ENCODE peak calls at places on chromosome 14, in five cellular contexts. One of them, this sample, is unnamed.

GRCh38 chr14:35390577-35391387 is 13.8 kb downstream of the NFKBIA start:
- DNase-seq in Caco-2: no peak
- DNase-seq in GDM1: no peak
- DNase-seq in activated gamma-delta T cell treated with anti-CD3 and anti-CD28 coated beads, Interleukin-2, amount 50 U/mL, for 16 hours: no peak
- DNase-seq in neuronal stem cell: no peak
- DNase-seq in this sample: no peak

GRCh38 chr14:56452989-56453388 is 126.6 kb upstream of the TMEM260 start:
- DNase-seq in Caco-2: no peak
- DNase-seq in GDM1: no peak
- DNase-seq in activated gamma-delta T cell treated with anti-CD3 and anti-CD28 coated beads, Interleukin-2, amount 50 U/mL, for 16 hours: no peak
- DNase-seq in neuronal stem cell: no peak
- DNase-seq in this sample: no peak

GRCh38 chr14:105205718-105206208 is 24.7 kb upstream of the NUDT14 start:
- DNase-seq in Caco-2: no peak
- DNase-seq in GDM1: no peak
- DNase-seq in activated gamma-delta T cell treated with anti-CD3 and anti-CD28 coated beads, Interleukin-2, amount 50 U/mL, for 16 hours: no peak
- DNase-seq in neuronal stem cell: no peak
- DNase-seq in this sample: no peak

GRCh38 chr14:104119119-104119699 is 19.2 kb upstream of the KIF26A start:
- DNase-seq in Caco-2: peak; percentile 25
- DNase-seq in GDM1: no peak
- DNase-seq in activated gamma-delta T cell treated with anti-CD3 and anti-CD28 coated beads, Interleukin-2, amount 50 U/mL, for 16 hours: no peak
- DNase-seq in neuronal stem cell: no peak
- DNase-seq in this sample: no peak

GRCh38 chr14:23579311-23579630 is 681 bp upstream of the JPH4 start:
- DNase-seq in Caco-2: no peak
- DNase-seq in GDM1: no peak
- DNase-seq in activated gamma-delta T cell treated with anti-CD3 and anti-CD28 coated beads, Interleukin-2, amount 50 U/mL, for 16 hours: no peak
- DNase-seq in neuronal stem cell: no peak
- DNase-seq in this sample: no peak

GRCh38 chr14:63051301-63051700 is 6.0 kb upstream of the KCNH5 start:
- DNase-seq in Caco-2: no peak
- DNase-seq in GDM1: no peak
- DNase-seq in activated gamma-delta T cell treated with anti-CD3 and anti-CD28 coated beads, Interleukin-2, amount 50 U/mL, for 16 hours: no peak
- DNase-seq in neuronal stem cell: no peak
- DNase-seq in this sample: no peak

GRCh38 chr14:99430491-99430890 is 50.2 kb downstream of the SETD3 start:
- DNase-seq in Caco-2: no peak
- DNase-seq in GDM1: no peak
- DNase-seq in activated gamma-delta T cell treated with anti-CD3 and anti-CD28 coated beads, Interleukin-2, amount 50 U/mL, for 16 hours: peak; percentile 14
- DNase-seq in neuronal stem cell: no peak
- DNase-seq in this sample: no peak

GRCh38 chr14:25658988-25659387 is 609.0 kb upstream of the STXBP6 start:
- DNase-seq in Caco-2: no peak
- DNase-seq in GDM1: no peak
- DNase-seq in activated gamma-delta T cell treated with anti-CD3 and anti-CD28 coated beads, Interleukin-2, amount 50 U/mL, for 16 hours: no peak
- DNase-seq in neuronal stem cell: no peak
- DNase-seq in this sample: no peak

GRCh38 chr14:96926006-96926405 is 128.8 kb downstream of the VRK1 start:
- DNase-seq in Caco-2: no peak
- DNase-seq in GDM1: no peak
- DNase-seq in activated gamma-delta T cell treated with anti-CD3 and anti-CD28 coated beads, Interleukin-2, amount 50 U/mL, for 16 hours: no peak
- DNase-seq in neuronal stem cell: no peak
- DNase-seq in this sample: no peak

GRCh38 chr14:21978184-21978998 is 304.8 kb upstream of the OR4E1 start:
- DNase-seq in Caco-2: peak; percentile 45
- DNase-seq in GDM1: peak; percentile 62
- DNase-seq in activated gamma-delta T cell treated with anti-CD3 and anti-CD28 coated beads, Interleukin-2, amount 50 U/mL, for 16 hours: peak; percentile 61
- DNase-seq in neuronal stem cell: peak; percentile 62
- DNase-seq in this sample: peak; percentile 32

GRCh38 chr14:91149462-91149861 is 35.6 kb downstream of the DGLUCY start:
- DNase-seq in Caco-2: peak; percentile 63
- DNase-seq in GDM1: no peak
- DNase-seq in activated gamma-delta T cell treated with anti-CD3 and anti-CD28 coated beads, Interleukin-2, amount 50 U/mL, for 16 hours: no peak
- DNase-seq in neuronal stem cell: no peak
- DNase-seq in this sample: no peak

GRCh38 chr14:64758025-64758521 is 53.8 kb downstream of the PLEKHG3 start:
- DNase-seq in Caco-2: peak; percentile 91
- DNase-seq in GDM1: no peak
- DNase-seq in activated gamma-delta T cell treated with anti-CD3 and anti-CD28 coated beads, Interleukin-2, amount 50 U/mL, for 16 hours: no peak
- DNase-seq in neuronal stem cell: no peak
- DNase-seq in this sample: no peak

GRCh38 chr14:95264271-95264973 is 55.3 kb downstream of the CLMN start:
- DNase-seq in Caco-2: no peak
- DNase-seq in GDM1: no peak
- DNase-seq in activated gamma-delta T cell treated with anti-CD3 and anti-CD28 coated beads, Interleukin-2, amount 50 U/mL, for 16 hours: no peak
- DNase-seq in neuronal stem cell: no peak
- DNase-seq in this sample: no peak

GRCh38 chr14:67429651-67430205 is 17.8 kb upstream of the PLEK2 start:
- DNase-seq in Caco-2: no peak
- DNase-seq in GDM1: no peak
- DNase-seq in activated gamma-delta T cell treated with anti-CD3 and anti-CD28 coated beads, Interleukin-2, amount 50 U/mL, for 16 hours: no peak
- DNase-seq in neuronal stem cell: no peak
- DNase-seq in this sample: no peak

GRCh38 chr14:68346540-68347232 is 446.2 kb downstream of the ZFP36L1 start:
- DNase-seq in Caco-2: no peak
- DNase-seq in GDM1: no peak
- DNase-seq in activated gamma-delta T cell treated with anti-CD3 and anti-CD28 coated beads, Interleukin-2, amount 50 U/mL, for 16 hours: no peak
- DNase-seq in neuronal stem cell: no peak
- DNase-seq in this sample: no peak

GRCh38 chr14:79016828-79017505 is 846.8 kb downstream of the NRXN3 start:
- DNase-seq in Caco-2: peak; percentile 40
- DNase-seq in GDM1: no peak
- DNase-seq in activated gamma-delta T cell treated with anti-CD3 and anti-CD28 coated beads, Interleukin-2, amount 50 U/mL, for 16 hours: no peak
- DNase-seq in neuronal stem cell: no peak
- DNase-seq in this sample: no peak

GRCh38 chr14:92135269-92135668 is 13.5 kb downstream of the CPSF2 start:
- DNase-seq in Caco-2: no peak
- DNase-seq in GDM1: no peak
- DNase-seq in activated gamma-delta T cell treated with anti-CD3 and anti-CD28 coated beads, Interleukin-2, amount 50 U/mL, for 16 hours: no peak
- DNase-seq in neuronal stem cell: no peak
- DNase-seq in this sample: no peak

GRCh38 chr14:68695326-68695768 is 97.5 kb downstream of the ZFP36L1 start:
- DNase-seq in Caco-2: no peak
- DNase-seq in GDM1: no peak
- DNase-seq in activated gamma-delta T cell treated with anti-CD3 and anti-CD28 coated beads, Interleukin-2, amount 50 U/mL, for 16 hours: peak; percentile 12
- DNase-seq in neuronal stem cell: no peak
- DNase-seq in this sample: no peak

GRCh38 chr14:85313801-85314207 is 216.1 kb upstream of the FLRT2 start:
- DNase-seq in Caco-2: no peak
- DNase-seq in GDM1: no peak
- DNase-seq in activated gamma-delta T cell treated with anti-CD3 and anti-CD28 coated beads, Interleukin-2, amount 50 U/mL, for 16 hours: no peak
- DNase-seq in neuronal stem cell: peak; percentile 15
- DNase-seq in this sample: no peak

GRCh38 chr14:90536511-90537191 is 139.8 kb downstream of the CALM1 start:
- DNase-seq in Caco-2: no peak
- DNase-seq in GDM1: no peak
- DNase-seq in activated gamma-delta T cell treated with anti-CD3 and anti-CD28 coated beads, Interleukin-2, amount 50 U/mL, for 16 hours: no peak
- DNase-seq in neuronal stem cell: no peak
- DNase-seq in this sample: no peak

GRCh38 chr14:31965735-31966598 is 111.1 kb upstream of the ARHGAP5 start:
- DNase-seq in Caco-2: no peak
- DNase-seq in GDM1: no peak
- DNase-seq in activated gamma-delta T cell treated with anti-CD3 and anti-CD28 coated beads, Interleukin-2, amount 50 U/mL, for 16 hours: no peak
- DNase-seq in neuronal stem cell: no peak
- DNase-seq in this sample: no peak

GRCh38 chr14:20976291-20976690 is 13.5 kb upstream of the METTL17 start:
- DNase-seq in Caco-2: no peak
- DNase-seq in GDM1: no peak
- DNase-seq in activated gamma-delta T cell treated with anti-CD3 and anti-CD28 coated beads, Interleukin-2, amount 50 U/mL, for 16 hours: no peak
- DNase-seq in neuronal stem cell: no peak
- DNase-seq in this sample: no peak

GRCh38 chr14:105890474-105891220 is 364.3 kb downstream of the TMEM121 start:
- DNase-seq in Caco-2: peak; percentile 12
- DNase-seq in GDM1: no peak
- DNase-seq in activated gamma-delta T cell treated with anti-CD3 and anti-CD28 coated beads, Interleukin-2, amount 50 U/mL, for 16 hours: no peak
- DNase-seq in neuronal stem cell: no peak
- DNase-seq in this sample: no peak

GRCh38 chr14:54001189-54001878 is 44.7 kb upstream of the BMP4 start:
- DNase-seq in Caco-2: peak; percentile 84
- DNase-seq in GDM1: no peak
- DNase-seq in activated gamma-delta T cell treated with anti-CD3 and anti-CD28 coated beads, Interleukin-2, amount 50 U/mL, for 16 hours: no peak
- DNase-seq in neuronal stem cell: no peak
- DNase-seq in this sample: no peak

GRCh38 chr14:95611293-95611880 is 74.8 kb upstream of the TCL1B start:
- DNase-seq in Caco-2: no peak
- DNase-seq in GDM1: no peak
- DNase-seq in activated gamma-delta T cell treated with anti-CD3 and anti-CD28 coated beads, Interleukin-2, amount 50 U/mL, for 16 hours: no peak
- DNase-seq in neuronal stem cell: no peak
- DNase-seq in this sample: no peak

GRCh38 chr14:88856786-88857366 is 32.4 kb downstream of the TTC8 start:
- DNase-seq in Caco-2: no peak
- DNase-seq in GDM1: no peak
- DNase-seq in activated gamma-delta T cell treated with anti-CD3 and anti-CD28 coated beads, Interleukin-2, amount 50 U/mL, for 16 hours: no peak
- DNase-seq in neuronal stem cell: no peak
- DNase-seq in this sample: no peak